ENCODE peak calls at places on chromosomes 4 and X, in six cellular contexts. P, F, M, B, A and K are unnamed samples.

GRCh38 chr4:111283066-111283677 is 660.3 kb upstream of the PITX2 start:
- DNase-seq in M (no peak), B (no peak), A (peak), F (no peak), P (peak), K (peak)

GRCh38 chr4:158936238-158936637 is 166.6 kb upstream of the RAPGEF2 start:
- DNase-seq in M (no peak), F (no peak), P (no peak), A (peak), B (no peak), K (no peak)

GRCh38 chr4:147370473-147370872 is 110.4 kb upstream of the EDNRA start:
- DNase-seq in A (peak), P (no peak), B (no peak), M (no peak), F (no peak), K (no peak)

GRCh38 chr4:7719354-7720174 is 220.1 kb downstream of the AFAP1 start:
- DNase-seq in B (no peak), P (peak), F (no peak), M (peak), A (peak), K (no peak)

GRCh38 chr4:40197879-40198689 is 1.3 kb downstream of the RHOH start:
- DNase-seq in A (no peak), P (no peak), F (no peak), B (no peak), M (no peak), K (no peak)

GRCh38 chr4:13893221-13893620 is 265.7 kb upstream of the BOD1L1 start:
- DNase-seq in M (no peak), B (no peak), A (peak), P (no peak), F (no peak), K (no peak)

GRCh38 chr4:10655968-10656367 is 28.6 kb downstream of the CLNK start:
- DNase-seq in P (no peak), B (no peak), F (no peak), A (peak), M (no peak), K (peak)

GRCh38 chr4:15006416-15007024 is 4.2 kb downstream of the CPEB2 start:
- DNase-seq in B (no peak), A (peak), P (no peak), F (no peak), M (no peak), K (no peak)

GRCh38 chr4:112279025-112279881 is 6.5 kb downstream of the TIFA start:
- DNase-seq in P (no peak), A (no peak), F (no peak), M (no peak), B (no peak), K (no peak)

GRCh38 chr4:27685947-27686346 is 825.3 kb downstream of the STIM2 start:
- DNase-seq in A (no peak), P (no peak), F (no peak), M (no peak), B (no peak), K (no peak)

GRCh38 chrX:116281106-116281505 is 110.6 kb downstream of the AGTR2 start:
- DNase-seq in M (no peak), P (peak), F (no peak), A (no peak), B (no peak), K (no peak)